ENCODE peak calls at places on chromosomes 3 and 15, in five cellular contexts. S, K, C, M and R are unnamed samples.

GRCh38 chr3:49671291-49672288 is 2.6 kb upstream of the APEH start:
- DNase-seq in S (no peak), C (peak), M (peak), K (peak), R (no peak)

GRCh38 chr3:128501431-128501830 is 8.4 kb upstream of the GATA2 start:
- DNase-seq in M (no peak), S (no peak), C (no peak), K (peak), R (no peak)

GRCh38 chr3:134356411-134357040 is 17.7 kb downstream of the AMOTL2 start:
- DNase-seq in K (no peak), M (no peak), C (no peak), S (no peak), R (no peak)

GRCh38 chr3:15894382-15894781 is 96.6 kb upstream of the ANKRD28 start:
- DNase-seq in M (no peak), C (no peak), K (no peak), S (no peak), R (no peak)

GRCh38 chr3:71144525-71145253 is 438.8 kb downstream of the FOXP1 start:
- DNase-seq in M (no peak), K (no peak), S (no peak), C (no peak), R (no peak)

GRCh38 chr3:51712511-51712931 is 5.7 kb downstream of the GRM2 start:
- DNase-seq in S (no peak), M (no peak), K (peak), C (no peak), R (no peak)

GRCh38 chr3:194871864-194872668 is 186.4 kb downstream of the FAM43A start:
- DNase-seq in M (no peak), C (no peak), K (peak), S (no peak), R (peak)

GRCh38 chr15:36912311-36912712 is 188.0 kb downstream of the MEIS2 start:
- DNase-seq in K (no peak), S (no peak), M (no peak), C (no peak), R (no peak)

GRCh38 chr15:42456539-42456938 is 34.4 kb downstream of the ZNF106 start:
- DNase-seq in C (no peak), K (no peak), M (no peak), S (no peak), R (no peak)

GRCh38 chr3:13505147-13506130 is 25.3 kb downstream of the HDAC11 start:
- DNase-seq in C (no peak), S (no peak), M (no peak), K (no peak), R (no peak)

GRCh38 chr15:71743861-71744382 is 66.4 kb upstream of the NR2E3 start:
- DNase-seq in S (no peak), M (peak), C (peak), K (no peak), R (no peak)

GRCh38 chr3:30319713-30320112 is 286.7 kb upstream of the TGFBR2 start:
- DNase-seq in K (no peak), S (no peak), C (peak), M (no peak), R (peak)

GRCh38 chr3:66199089-66199473 is 21.7 kb upstream of the SLC25A26 start:
- DNase-seq in M (no peak), S (no peak), K (no peak), C (no peak), R (no peak)

GRCh38 chr3:76405196-76405595 is 619.8 kb upstream of the ZNF717 start:
- DNase-seq in C (no peak), K (no peak), M (no peak), S (no peak), R (peak)

GRCh38 chr3:98343647-98344507 is 9.8 kb upstream of the OR5K4 start:
- DNase-seq in M (no peak), S (no peak), C (peak), K (no peak), R (no peak)

GRCh38 chr3:73707772-73708171 is 83.0 kb upstream of the PDZRN3 start:
- DNase-seq in S (no peak), M (no peak), C (no peak), K (no peak), R (peak)

GRCh38 chr3:183489455-183490210 is 61.2 kb upstream of the MCF2L2 start:
- DNase-seq in K (no peak), M (no peak), C (no peak), S (no peak), R (no peak)

GRCh38 chr3:31661993-31662392 is 129.3 kb downstream of the STT3B start:
- DNase-seq in C (no peak), K (peak), S (no peak), M (no peak), R (no peak)

GRCh38 chr3:29513236-29513635 is 232.4 kb downstream of the RBMS3 start:
- DNase-seq in K (no peak), M (no peak), S (no peak), C (no peak), R (no peak)

GRCh38 chr3:55718074-55718473 is 231.0 kb upstream of the WNT5A start:
- DNase-seq in S (no peak), M (no peak), C (no peak), K (no peak), R (no peak)

GRCh38 chr15:85646538-85647091 is 148.1 kb downstream of the KLHL25 start:
- DNase-seq in K (no peak), M (no peak), C (peak), S (no peak), R (no peak)

GRCh38 chr3:50095352-50095998 is 6.8 kb downstream of the RBM5 start:
- DNase-seq in M (no peak), S (no peak), C (no peak), K (no peak), R (no peak)

GRCh38 chr15:76972420-76973361 is 22.2 kb upstream of the PSTPIP1 start:
- DNase-seq in S (no peak), M (peak), K (no peak), C (no peak), R (no peak)

GRCh38 chr15:58952751-58953150 is 19.3 kb upstream of the SLTM start:
- DNase-seq in K (no peak), C (no peak), M (no peak), S (no peak), R (no peak)

GRCh38 chr15:84824260-84824690 is 7.1 kb downstream of the ALPK3 start:
- DNase-seq in M (peak), C (no peak), K (peak), S (no peak), R (no peak)

GRCh38 chr3:147838650-147839049 is 429.5 kb downstream of the ZIC1 start:
- DNase-seq in C (peak), S (no peak), M (no peak), K (no peak), R (no peak)

GRCh38 chr15:74847462-74847861 is 4.5 kb upstream of the ULK3 start:
- DNase-seq in K (no peak), C (no peak), M (no peak), S (no peak), R (no peak)

GRCh38 chr3:156304406-156304805 is 184.0 kb downstream of the KCNAB1 start:
- DNase-seq in M (no peak), K (no peak), C (no peak), S (no peak), R (peak)

GRCh38 chr3:106929081-106929480 is 448.2 kb upstream of the CCDC54 start:
- DNase-seq in K (no peak), C (no peak), M (no peak), S (no peak), R (no peak)

GRCh38 chr3:108500728-108501127 is 9.7 kb downstream of the MYH15 start:
- DNase-seq in K (no peak), S (no peak), M (no peak), C (no peak), R (no peak)

GRCh38 chr3:160968731-160969130 is 136.4 kb downstream of the B3GALNT1 start:
- DNase-seq in K (no peak), S (no peak), C (no peak), M (no peak), R (no peak)

GRCh38 chr3:158718490-158719170 is 13.6 kb downstream of the RARRES1 start:
- DNase-seq in K (no peak), S (no peak), M (no peak), C (no peak), R (peak)

GRCh38 chr3:5728085-5728484 is 540.6 kb downstream of the EDEM1 start:
- DNase-seq in K (no peak), C (no peak), S (no peak), M (no peak), R (no peak)

DNA sequence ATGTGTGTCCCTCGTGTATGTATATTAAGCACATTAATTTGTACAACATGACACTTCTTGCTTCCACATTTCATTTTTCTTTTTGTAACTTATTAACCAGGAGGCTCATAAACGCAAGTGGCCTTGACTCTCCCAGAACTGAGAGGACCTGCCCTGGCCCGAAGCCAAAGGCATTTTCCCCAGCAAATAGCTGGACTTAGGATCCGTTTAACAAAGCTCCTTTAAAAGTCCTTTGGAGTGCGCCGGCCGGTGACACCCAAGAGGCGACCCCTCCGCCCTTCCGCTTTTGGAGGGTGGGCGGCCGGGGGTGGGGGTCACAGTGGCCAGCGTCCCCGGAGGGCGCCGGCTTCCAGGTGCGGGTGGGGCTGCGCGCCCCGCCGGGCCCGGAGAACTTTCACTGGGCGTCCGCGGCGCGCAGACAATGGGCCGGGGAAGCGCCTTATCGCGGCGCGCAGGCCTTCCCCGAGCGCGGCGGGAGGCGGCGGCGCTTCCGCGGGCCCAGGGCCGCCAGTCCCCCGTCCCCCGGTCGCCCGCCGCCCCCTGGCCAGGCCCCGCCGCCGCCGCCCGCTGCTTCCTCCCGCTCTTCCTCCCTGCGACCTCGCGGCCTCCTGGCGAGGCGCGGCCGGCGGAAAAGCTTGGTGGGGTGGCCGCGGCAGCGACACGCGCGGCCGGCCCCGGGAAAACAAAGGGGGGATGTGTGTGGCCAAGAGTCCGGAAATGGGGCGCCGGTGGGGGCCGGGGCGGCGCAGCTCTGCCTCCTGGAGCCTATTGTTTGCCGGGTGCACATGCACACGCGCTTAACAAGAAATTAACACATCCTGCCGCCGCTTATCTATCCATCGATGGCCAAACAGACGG is 613.4 kb downstream of the MCTP2 start:
- DNase-seq in M (peak), K (peak), S (no peak), C (no peak), R (no peak)
- H3K4me3 ChIP-seq in M (peak), K (no peak), S (peak), C (no peak), R (peak)

GRCh38 chr3:11953778-11954177 is 50.4 kb upstream of the SYN2 start:
- DNase-seq in C (no peak), K (no peak), S (no peak), M (no peak), R (no peak)
- H3K4me3 ChIP-seq in C (no peak), K (no peak), S (no peak), M (no peak), R (no peak)

DNA sequence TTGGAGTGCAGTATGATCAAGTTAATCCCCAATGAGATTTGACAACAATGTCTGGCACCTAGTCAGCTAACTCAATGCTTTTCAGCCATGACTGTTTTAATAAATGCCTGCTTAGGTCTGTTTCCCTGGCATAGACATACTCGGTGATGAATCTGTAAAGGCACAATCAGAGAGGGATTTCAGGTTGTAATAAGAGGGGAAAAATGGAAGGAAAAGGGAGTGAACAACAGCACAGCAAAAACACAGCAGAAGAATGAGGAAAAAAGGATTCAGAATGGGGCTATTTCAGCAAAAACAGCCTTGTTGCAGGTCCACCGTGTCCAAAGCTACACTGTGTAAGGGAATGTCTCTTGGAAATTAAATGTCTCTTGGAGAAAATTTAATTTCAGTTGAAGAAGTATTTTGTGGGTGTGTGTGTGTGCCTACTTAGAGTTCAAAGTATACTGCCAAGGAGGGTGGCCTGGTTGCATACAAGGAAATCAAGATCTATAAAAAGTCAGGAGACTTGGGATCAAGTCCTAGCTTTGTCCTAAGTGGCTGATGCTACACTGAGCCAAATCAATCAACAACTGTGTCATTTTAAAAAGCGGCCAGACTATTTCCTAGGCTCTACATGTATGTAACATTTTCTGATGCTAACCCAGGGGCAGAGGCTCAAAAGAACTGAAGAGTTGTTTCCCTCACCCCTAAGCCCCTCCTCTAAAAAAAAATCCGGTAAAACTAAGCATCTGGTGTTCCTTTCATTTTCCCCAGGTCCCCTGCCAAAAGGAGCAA is 19.1 kb upstream of the CHD2 start:
- DNase-seq in M (no peak), C (no peak), K (no peak), S (no peak), R (no peak)
- H3K4me3 ChIP-seq in M (peak), C (peak), K (no peak), S (peak), R (no peak)

GRCh38 chr15:79724312-79724711 is 172.5 kb downstream of the MTHFS start:
- DNase-seq in K (no peak), M (no peak), C (no peak), S (no peak), R (peak)
- H3K4me3 ChIP-seq in K (no peak), M (no peak), C (no peak), S (no peak), R (no peak)

GRCh38 chr3:44795197-44795596 is 33.6 kb downstream of the KIF15 start:
- DNase-seq in S (no peak), K (no peak), C (no peak), M (no peak), R (no peak)
- H3K4me3 ChIP-seq in S (no peak), K (no peak), C (no peak), M (no peak), R (no peak)

DNA sequence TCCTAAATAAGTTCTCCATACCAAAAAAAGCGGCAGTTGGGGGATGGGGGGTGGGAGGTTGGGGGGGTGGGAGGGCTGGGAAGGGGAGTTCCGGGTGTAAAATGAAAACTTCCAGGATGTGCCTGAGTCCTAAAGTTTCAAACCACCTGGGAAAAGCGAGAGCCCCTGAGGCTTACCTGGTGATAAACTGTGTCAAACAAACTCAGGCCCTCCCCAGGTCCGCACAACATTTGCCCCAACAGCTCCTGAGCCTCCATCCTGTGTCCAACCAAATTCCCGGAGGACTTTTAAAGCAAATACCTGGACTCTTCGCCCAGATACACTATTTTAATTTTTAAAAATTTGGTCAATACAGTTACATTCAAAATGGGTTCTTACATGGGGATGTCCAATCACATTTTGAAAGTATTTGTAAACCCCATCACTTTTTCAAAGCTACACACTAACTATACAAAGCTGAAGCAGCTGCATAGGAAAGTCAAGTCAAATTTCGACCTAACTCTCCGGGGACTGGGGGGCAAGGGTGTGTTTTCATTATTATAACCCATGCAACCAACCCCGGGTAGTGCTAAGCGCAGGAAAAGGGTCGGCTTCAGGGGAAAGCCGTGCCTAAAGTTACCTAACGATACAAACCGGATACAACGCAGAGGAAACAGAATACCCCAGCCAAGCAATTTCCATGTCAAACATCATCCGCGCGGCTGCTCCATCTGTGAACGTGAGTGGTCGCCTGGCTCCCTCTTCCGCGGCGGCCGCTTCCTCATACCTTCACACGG is 680 bp upstream of the FOXB1 start:
- DNase-seq in C (no peak), S (no peak), M (no peak), K (no peak), R (no peak)
- H3K4me3 ChIP-seq in C (peak), S (no peak), M (no peak), K (no peak), R (no peak)

DNA sequence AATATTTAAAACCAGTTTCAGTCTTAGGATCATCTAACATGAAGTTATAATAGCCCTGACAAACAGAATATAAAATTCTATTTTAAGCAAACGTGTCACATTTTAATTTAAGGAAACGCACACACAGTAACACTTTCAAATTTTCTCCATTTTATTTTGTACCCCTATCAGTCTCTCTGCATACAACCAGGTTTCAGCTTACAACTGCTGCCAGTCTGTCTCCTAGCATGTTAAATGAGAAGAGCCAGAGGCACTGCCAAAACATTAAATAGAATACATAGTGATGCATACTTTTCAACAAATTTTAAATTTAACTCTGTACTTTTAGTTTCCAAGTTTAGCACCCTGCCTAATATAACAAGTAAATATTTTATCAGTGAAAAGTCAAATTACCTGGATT is 60.8 kb downstream of the UACA start:
- DNase-seq in M (no peak), C (no peak), S (no peak), K (no peak), R (no peak)
- H3K4me3 ChIP-seq in M (no peak), C (no peak), S (no peak), K (no peak), R (peak)

GRCh38 chr3:61901986-61902385 is 340.6 kb downstream of the PTPRG start:
- DNase-seq in C (no peak), K (no peak), M (no peak), S (no peak), R (no peak)

GRCh38 chr3:61903074-61903473 is 341.7 kb downstream of the PTPRG start:
- DNase-seq in K (no peak), S (no peak), M (no peak), C (no peak), R (no peak)

GRCh38 chr3:61907210-61907609 is 345.8 kb downstream of the PTPRG start:
- DNase-seq in K (no peak), C (no peak), M (no peak), S (no peak), R (no peak)

GRCh38 chr3:61901481-61901880 is 340.1 kb downstream of the PTPRG start:
- DNase-seq in K (no peak), S (no peak), M (no peak), C (no peak), R (no peak)

DNA sequence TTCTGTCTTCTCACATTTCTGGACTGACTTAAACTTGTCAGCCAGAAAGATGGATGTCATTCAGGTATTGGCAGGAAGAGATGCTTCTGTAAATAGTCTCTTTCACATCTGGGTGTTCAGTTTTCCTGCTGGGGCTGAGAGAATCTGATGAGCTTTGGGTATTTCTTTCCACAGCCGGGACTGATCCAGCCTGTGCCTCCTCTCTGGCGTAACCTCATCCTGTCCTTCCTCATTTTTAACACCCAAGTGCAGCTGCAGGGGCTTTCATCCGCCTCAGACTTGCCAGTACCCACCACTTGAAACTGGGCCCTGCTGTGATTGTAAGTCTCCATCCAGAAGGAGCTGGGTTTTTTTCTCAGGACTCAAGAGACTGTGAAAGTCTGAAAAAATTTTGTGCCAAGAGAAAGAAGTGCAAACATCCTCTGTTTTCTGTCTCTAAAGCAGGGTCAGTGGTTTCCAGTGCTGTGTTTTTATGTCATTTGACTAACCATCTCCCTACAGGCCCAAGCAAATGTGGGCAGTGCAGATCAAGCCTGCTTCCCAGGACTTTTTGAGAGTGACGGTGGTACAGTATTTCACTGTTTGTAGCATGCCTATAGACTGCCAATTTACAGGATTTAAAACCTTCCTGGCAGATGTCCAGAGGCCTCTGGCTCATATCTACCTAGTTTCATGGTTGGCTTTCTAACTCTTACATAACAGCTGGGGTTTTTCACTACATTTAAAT is 342.7 kb downstream of the PTPRG start:
- DNase-seq in C (no peak), M (no peak), S (no peak), K (no peak), R (peak)
- H3K4me3 ChIP-seq in C (no peak), M (no peak), S (no peak), K (no peak), R (no peak)

GRCh38 chr15:65184944-65185717 is at the start of gene CLPX:
- DNase-seq in S (peak), K (peak), C (peak), M (peak), R (peak)
- H3K4me3 ChIP-seq in S (peak), K (peak), C (peak), M (peak), R (peak)